ENCODE peak calls at places on chromosomes 6 and 20, in nine cellular contexts. L, I, O, N, C, D, M, P and K are unnamed samples.
A peak's percentile ranks its signal among the peaks of the same experiment; 100 is the strongest.

GRCh38 chr6:6915813-6916547 is 191.8 kb upstream of the RREB1 start:
- DNase-seq in N (peak; percentile 47), C (no peak), I (peak; percentile 8), L (no peak), M (no peak), D (no peak), O (peak; percentile 92), P (no peak), K (no peak)

GRCh38 chr6:158387036-158387435 is 74.8 kb downstream of the TULP4 start:
- DNase-seq in I (no peak), D (no peak), L (peak; percentile 4), M (no peak), N (no peak), O (no peak), C (no peak), P (no peak), K (no peak)

GRCh38 chr6:71220466-71220865 is 68.1 kb upstream of the OGFRL1 start:
- DNase-seq in M (no peak), I (peak; percentile 31), L (no peak), P (no peak), O (no peak), C (no peak), D (no peak), N (no peak), K (no peak)

GRCh38 chr20:61744691-61745396 is 320.8 kb downstream of the TAF4 start:
- DNase-seq in L (no peak), M (no peak), N (no peak), P (no peak), D (no peak), I (no peak), C (no peak), O (no peak), K (peak; percentile 38)

GRCh38 chr6:140480852-140481251 is 1106.4 kb upstream of the CITED2 start:
- DNase-seq in D (no peak), N (no peak), P (no peak), C (no peak), L (no peak), M (no peak), I (no peak), O (peak; percentile 17), K (no peak)

GRCh38 chr6:168181316-168181715 is 102.3 kb upstream of the FRMD1 start:
- DNase-seq in O (no peak), I (no peak), P (no peak), D (no peak), N (no peak), L (no peak), C (no peak), M (no peak), K (no peak)

GRCh38 chr20:35355372-35355771 is 56.4 kb downstream of the UQCC1 start:
- DNase-seq in L (no peak), C (no peak), I (no peak), P (no peak), O (no peak), N (no peak), M (no peak), D (no peak), K (no peak)

GRCh38 chr6:2738373-2738979 is 12.2 kb downstream of the MYLK4 start:
- DNase-seq in L (peak; percentile 41), D (no peak), M (peak; percentile 81), C (peak; percentile 55), P (peak; percentile 43), N (peak; percentile 25), O (peak; percentile 72), I (peak; percentile 72), K (no peak)

GRCh38 chr20:43911066-43911465 is 3.6 kb upstream of the TOX2 start:
- DNase-seq in N (no peak), P (no peak), L (peak; percentile 38), O (no peak), I (peak; percentile 83), C (no peak), D (no peak), M (peak; percentile 13), K (no peak)

GRCh38 chr6:118768904-118769325 is 117.5 kb upstream of the CEP85L start:
- DNase-seq in C (no peak), D (no peak), M (no peak), L (no peak), O (peak; percentile 75), I (no peak), P (no peak), N (no peak), K (no peak)

GRCh38 chr20:1280421-1281102 is 14.5 kb downstream of the SNPH start:
- DNase-seq in P (no peak), M (no peak), O (no peak), I (no peak), D (peak; percentile 15), N (no peak), C (no peak), L (no peak), K (no peak)

GRCh38 chr6:30599625-30600324 is 17.3 kb downstream of the PPP1R10 start:
- DNase-seq in O (no peak), P (no peak), M (no peak), I (peak; percentile 45), D (no peak), C (no peak), L (no peak), N (no peak), K (no peak)

GRCh38 chr6:30156262-30156599 is 4.8 kb downstream of the TRIM10 start:
- DNase-seq in P (no peak), I (peak; percentile 6), C (no peak), O (no peak), M (no peak), D (no peak), N (peak; percentile 87), L (peak; percentile 82), K (no peak)

GRCh38 chr6:43428112-43428570 is 800 bp downstream of the ABCC10 start:
- DNase-seq in I (no peak), L (no peak), C (no peak), O (no peak), M (peak; percentile 21), D (no peak), P (no peak), N (no peak), K (no peak)

GRCh38 chr20:45100563-45101245 is at the start of gene KCNS1:
- DNase-seq in P (no peak), D (peak; percentile 59), O (peak; percentile 34), I (peak; percentile 25), M (peak; percentile 84), C (no peak), N (no peak), L (no peak), K (no peak)

GRCh38 chr6:166348305-166348949 is 6.1 kb upstream of the SFT2D1 start:
- DNase-seq in L (no peak), I (no peak), D (no peak), C (no peak), M (no peak), O (peak; percentile 69), P (no peak), N (no peak), K (no peak)
- H3K4me3 ChIP-seq in L (no peak overlapping the region), I (no peak overlapping the region), D (no peak overlapping the region), C (no peak overlapping the region), M (no peak overlapping the region), O (no peak overlapping the region), P (no peak overlapping the region), N (no peak overlapping the region), K (no peak overlapping the region)

GRCh38 chr20:62859721-62860120 is 1.9 kb downstream of the TCFL5 start:
- DNase-seq in O (no peak), L (no peak), I (no peak), N (no peak), M (no peak), C (no peak), P (no peak), D (no peak), K (no peak)

GRCh38 chr20:62864207-62864606 is 2.6 kb upstream of the TCFL5 start:
- DNase-seq in D (no peak), O (no peak), P (no peak), N (no peak), L (no peak), I (no peak), M (no peak), C (no peak), K (peak; percentile 44)

GRCh38 chr20:62860924-62861691 is 514 bp downstream of the TCFL5 start:
- DNase-seq in O (no peak), I (no peak), P (no peak), N (no peak), C (no peak), L (no peak), M (peak; percentile 46), D (peak; percentile 68), K (peak; percentile 91)

GRCh38 chr20:62860391-62860923 is 1.2 kb downstream of the TCFL5 start:
- DNase-seq in D (no peak), I (peak; percentile 52), C (no peak), N (no peak), P (no peak), L (no peak), O (no peak), M (peak; percentile 32), K (peak; percentile 83)

DNA sequence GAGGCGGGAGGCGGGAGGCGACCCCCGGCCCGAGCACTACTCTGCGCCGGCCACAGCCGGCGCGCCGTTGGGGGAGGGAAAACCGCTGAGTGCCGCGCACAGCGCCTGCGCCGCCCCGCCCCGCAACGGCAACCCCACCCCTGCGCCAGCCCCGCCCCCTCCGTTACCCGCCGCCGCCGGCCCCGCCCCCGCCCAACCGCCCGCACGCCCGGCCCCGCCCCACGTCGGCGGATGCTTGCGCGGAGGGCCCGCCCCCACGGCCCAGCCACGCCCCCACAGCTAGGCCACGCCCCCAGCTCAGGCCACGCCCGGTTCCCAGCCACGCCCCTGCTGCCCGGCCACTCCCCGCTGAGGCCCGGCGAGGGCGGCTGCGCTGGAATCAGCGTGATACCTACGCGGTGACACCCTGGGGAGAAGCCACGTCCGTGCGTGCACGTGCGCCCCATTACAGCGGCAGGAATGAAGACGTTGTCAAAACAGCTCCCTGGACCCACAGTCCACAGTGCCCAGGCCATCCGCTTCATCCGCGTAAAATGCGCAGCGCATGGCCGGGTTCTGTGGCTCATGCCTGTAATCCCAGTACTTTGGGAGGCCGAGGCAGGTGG is at the start of gene TCFL5:
- DNase-seq in N (peak; percentile 94), M (peak; percentile 81), L (peak; percentile 81), D (peak; percentile 96), C (peak; percentile 93), O (peak; percentile 87), I (peak; percentile 86), P (no peak), K (peak; percentile 98)
- TF ChIP-seq POLR2AphosphoS5 in N (no peak), M (peak; percentile 33), L (peak; percentile 33), D (peak; percentile 79), C (peak; percentile 65), O (no peak), I (peak; percentile 28), P (no peak), K (peak; percentile 79)

DNA sequence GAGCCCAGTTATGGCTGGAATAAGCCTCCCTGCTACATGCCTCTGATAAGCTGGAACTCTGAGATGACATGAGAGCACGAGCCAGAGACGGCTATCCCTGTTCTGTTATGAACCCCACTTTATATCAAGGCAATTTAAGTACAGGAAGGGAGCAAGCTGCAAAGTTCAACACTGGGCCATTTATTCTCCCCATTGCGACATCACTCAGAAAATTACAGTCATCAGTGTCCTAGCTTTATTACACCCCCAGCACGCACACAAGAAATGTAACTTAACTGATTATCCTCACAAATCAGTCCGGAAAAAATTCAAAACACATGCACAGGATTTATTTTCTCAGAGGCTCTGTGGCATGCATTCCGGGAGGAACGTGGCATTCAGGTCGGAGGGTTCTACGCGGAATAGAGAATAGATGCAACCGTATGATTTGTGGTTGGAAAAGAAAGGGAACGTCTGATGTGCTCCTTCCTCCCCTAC is 125.4 kb upstream of the SLC2A12 start:
- DNase-seq in D (no peak), P (no peak), C (no peak), I (no peak), M (no peak), N (peak; percentile 52), O (peak; percentile 17), L (no peak), K (no peak)
- H3K4me3 ChIP-seq in D (peak overlapping the region; percentile 91), P (peak overlapping the region; percentile 63), C (peak overlapping the region; percentile 35), I (no peak overlapping the region), M (peak overlapping the region; percentile 46), N (peak overlapping the region; percentile 29), O (peak overlapping the region; percentile 51), L (peak overlapping the region; percentile 36), K (peak overlapping the region; percentile 38)

GRCh38 chr6:147853574-147853973 is 345.1 kb downstream of the SAMD5 start:
- DNase-seq in N (no peak), L (no peak), I (no peak), O (no peak), D (no peak), P (no peak), C (no peak), M (no peak), K (no peak)
- TF ChIP-seq POLR2AphosphoS5 in N (no peak), L (no peak), I (no peak), O (no peak), D (no peak), P (no peak), C (no peak), M (no peak), K (no peak)